ENCODE peak calls at places on chromosomes 3 and 15, in nine cellular contexts. C is H9; H is left lung; U is MCF 10A; A is colonic mucosa; L is CD8-positive, alpha-beta T cell; F is tibial artery; K is kidney epithelial cell; T is foreskin fibroblast. E is an unnamed sample.

GRCh38 chr3:149393355-149394165 is 16.1 kb upstream of the TM4SF1 start:
- DNase-seq in C (peak; percentile 69), H (peak; percentile 80), U (peak; percentile 84), A (peak; percentile 75), L (no peak), F (peak; percentile 66), K (no peak), T (peak; percentile 82), E (no peak)

GRCh38 chr3:161273589-161274218 is 52.6 kb downstream of the NMD3 start:
- DNase-seq in C (no peak), H (no peak), U (peak; percentile 57), A (peak; percentile 29), L (no peak), F (no peak), K (no peak), T (peak; percentile 32), E (no peak)

GRCh38 chr3:139318431-139318816 is 25.4 kb upstream of the MRPS22 start:
- DNase-seq in C (no peak), H (no peak), U (peak; percentile 72), A (no peak), L (no peak), F (no peak), K (no peak), T (no peak), E (no peak)

GRCh38 chr3:2247249-2247648 is 148.6 kb downstream of the CNTN4 start:
- DNase-seq in C (no peak), H (no peak), U (no peak), A (no peak), L (no peak), F (no peak), K (no peak), T (no peak), E (no peak)

GRCh38 chr3:138457863-138458735 is 23.7 kb downstream of the ESYT3 start:
- DNase-seq in C (peak; percentile 28), H (no peak), U (no peak), A (no peak), L (no peak), F (no peak), K (no peak), T (no peak), E (peak; percentile 40)

GRCh38 chr3:81558106-81558505 is 203.3 kb downstream of the GBE1 start:
- DNase-seq in C (no peak), H (no peak), U (no peak), A (no peak), L (no peak), F (no peak), K (no peak), T (no peak), E (no peak)

GRCh38 chr15:62066663-62067447 is at the start of gene C2CD4A:
- DNase-seq in C (peak; percentile 95), H (peak; percentile 91), U (peak; percentile 63), A (peak; percentile 91), L (peak; percentile 74), F (peak; percentile 55), K (no peak), T (no peak), E (peak; percentile 87)

GRCh38 chr3:67075295-67075694 is 77.2 kb downstream of the KBTBD8 start:
- DNase-seq in C (no peak), H (no peak), U (no peak), A (no peak), L (no peak), F (no peak), K (no peak), T (no peak), E (no peak)

GRCh38 chr15:50114381-50114780 is 4.7 kb downstream of the ATP8B4 start:
- DNase-seq in C (no peak), H (peak; percentile 82), U (no peak), A (no peak), L (no peak), F (peak; percentile 51), K (no peak), T (no peak), E (no peak)

GRCh38 chr15:55742498-55742926 is 440 bp downstream of the PRTG start:
- DNase-seq in C (no peak), H (peak; percentile 81), U (peak; percentile 35), A (peak; percentile 29), L (no peak), F (no peak), K (no peak), T (peak; percentile 18), E (no peak)

GRCh38 chr15:89812847-89813320 is 1.8 kb downstream of the ANPEP start:
- DNase-seq in C (no peak), H (peak; percentile 62), U (peak; percentile 39), A (no peak), L (no peak), F (no peak), K (no peak), T (no peak), E (no peak)

GRCh38 chr15:48537277-48538113 is 108.0 kb downstream of the FBN1 start:
- DNase-seq in C (no peak), H (no peak), U (no peak), A (no peak), L (no peak), F (no peak), K (no peak), T (peak; percentile 67), E (no peak)

GRCh38 chr3:108305484-108306172 is 9.3 kb downstream of the HHLA2 start:
- DNase-seq in C (no peak), H (peak; percentile 71), U (peak; percentile 25), A (peak; percentile 83), L (no peak), F (no peak), K (no peak), T (no peak), E (no peak)

GRCh38 chr15:48392356-48392755 is 61.1 kb downstream of the DUT start:
- DNase-seq in C (no peak), H (no peak), U (no peak), A (peak; percentile 25), L (no peak), F (peak; percentile 88), K (no peak), T (no peak), E (peak; percentile 30)

GRCh38 chr3:73432021-73432722 is 192.6 kb downstream of the PDZRN3 start:
- DNase-seq in C (no peak), H (no peak), U (peak; percentile 66), A (no peak), L (no peak), F (no peak), K (no peak), T (no peak), E (no peak)

GRCh38 chr15:62740141-62741004 is 302.2 kb upstream of the TPM1 start:
- DNase-seq in C (no peak), H (no peak), U (no peak), A (no peak), L (no peak), F (no peak), K (no peak), T (no peak), E (no peak)

DNA sequence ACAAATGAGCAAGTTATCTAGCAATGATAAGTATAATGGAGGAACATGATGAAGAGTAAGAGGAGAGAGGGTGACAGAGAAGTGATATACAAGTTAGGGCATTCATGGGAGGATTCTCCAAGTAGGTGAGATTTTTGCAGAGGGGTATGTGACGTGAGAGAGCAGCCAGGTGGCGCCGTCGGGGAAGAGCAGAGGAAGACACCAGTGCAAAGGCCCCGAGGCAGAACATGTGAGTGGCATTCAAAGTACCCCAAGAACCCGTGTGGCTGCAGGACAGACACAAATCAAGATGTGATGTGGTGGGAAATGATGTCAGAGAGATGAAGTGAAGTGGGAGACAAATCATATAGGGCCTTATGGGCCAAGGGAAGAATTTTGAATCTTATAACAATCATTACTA is 81.8 kb upstream of the GRM7 start:
- DNase-seq in C (no peak), H (peak; percentile 40), U (no peak), A (no peak), L (no peak), F (no peak), K (no peak), T (no peak), E (no peak)
- TF ChIP-seq CTCF in C (peak; percentile 55), H (no peak), U (no peak), A (no peak), L (no peak), F (no peak), K (no peak), T (no peak), E (no peak)

GRCh38 chr3:119433613-119434325 is 29.6 kb downstream of the TMEM39A start:
- DNase-seq in C (no peak), H (no peak), U (no peak), A (no peak), L (no peak), F (no peak), K (no peak), T (no peak), E (no peak)

GRCh38 chr3:119427669-119428068 is 35.7 kb downstream of the TMEM39A start:
- DNase-seq in C (no peak), H (no peak), U (no peak), A (no peak), L (no peak), F (no peak), K (no peak), T (no peak), E (no peak)

DNA sequence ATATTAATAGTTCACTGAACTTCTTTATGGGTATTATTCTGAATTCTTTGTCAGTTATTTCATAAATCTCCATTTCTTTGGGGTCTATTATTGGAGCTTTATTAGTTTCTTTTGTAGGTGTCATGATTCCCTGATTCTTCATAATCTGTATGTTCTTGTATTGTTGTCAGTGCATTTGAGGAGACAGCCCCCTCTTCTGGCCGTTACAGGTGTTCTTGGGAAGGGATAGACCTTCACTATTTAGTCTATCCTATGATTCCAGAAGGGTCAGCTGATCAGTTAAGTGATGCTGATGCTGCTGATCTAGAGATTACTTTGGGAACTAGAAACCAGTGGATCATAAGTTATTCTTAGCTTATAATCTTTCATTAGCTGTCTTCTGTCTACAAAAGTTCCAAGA is 34.9 kb downstream of the TMEM39A start:
- DNase-seq in C (peak; percentile 39), H (no peak), U (no peak), A (no peak), L (no peak), F (no peak), K (no peak), T (no peak), E (no peak)
- TF ChIP-seq CTCF in C (peak; percentile 64), H (no peak), U (no peak), A (no peak), L (no peak), F (no peak), K (no peak), T (no peak), E (no peak)

GRCh38 chr3:113275876-113276580 is 64.7 kb downstream of the BOC start:
- DNase-seq in C (peak; percentile 52), H (no peak), U (peak; percentile 54), A (no peak), L (no peak), F (peak; percentile 75), K (no peak), T (peak; percentile 51), E (no peak)
- TF ChIP-seq CTCF in C (peak; percentile 61), H (no peak), U (no peak), A (no peak), L (no peak), F (no peak), K (peak; percentile 25), T (peak; percentile 20), E (peak; percentile 60)

DNA sequence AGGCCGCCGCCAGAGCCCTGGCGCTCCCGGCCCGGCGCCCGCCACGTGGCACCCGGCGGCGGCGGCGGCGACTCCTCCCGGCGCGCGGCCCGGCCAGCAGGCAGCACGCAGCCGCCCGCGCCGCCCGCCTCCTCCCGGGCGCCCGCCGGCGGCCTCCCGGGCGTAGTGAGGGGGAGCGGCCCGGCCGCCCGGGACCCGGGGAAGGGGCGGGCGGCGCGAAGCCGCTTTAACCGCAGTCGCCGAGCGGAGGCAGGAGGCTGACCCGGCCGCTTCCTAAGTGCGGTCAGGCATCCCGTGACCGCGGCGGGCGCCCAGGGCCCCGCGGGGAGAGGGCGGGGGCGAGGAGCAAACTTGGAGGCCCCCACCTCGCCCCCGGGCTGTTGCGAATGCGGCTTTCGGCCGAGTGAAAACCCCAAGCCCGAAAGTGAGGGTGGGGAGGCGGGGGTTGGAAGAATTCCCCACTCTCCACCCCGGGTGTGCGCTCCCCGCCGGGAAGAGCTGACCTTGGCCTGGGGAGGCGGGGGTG is 1.7 kb upstream of the HES1 start:
- DNase-seq in C (no peak), H (peak; percentile 93), U (no peak), A (no peak), L (no peak), F (peak; percentile 69), K (no peak), T (peak; percentile 41), E (peak; percentile 96)
- TF ChIP-seq CTCF in C (no peak), H (no peak), U (no peak), A (no peak), L (no peak), F (no peak), K (no peak), T (no peak), E (no peak)